ENCODE peak calls at places on chromosomes 6 and 20, in seven cellular contexts. One of them, this sample, is unnamed. For H3K36me3, the result is how much of the 10 kb centered on the place peaks cover.

GRCh38 chr20:19909696-19910095 is 107.5 kb upstream of the NAA20 start:
- DNase-seq in CD8-positive, alpha-beta T cell: no peak
- DNase-seq in CD4-positive, CD25-positive, alpha-beta regulatory T cell: no peak
- DNase-seq in ovary: no peak
- DNase-seq in GM12878: no peak
- DNase-seq in CD4-positive, alpha-beta memory T cell: no peak
- DNase-seq in naive thymus-derived CD4-positive, alpha-beta T cell: no peak
- DNase-seq in this sample: no peak

GRCh38 chr20:52572687-52573086 is 381.1 kb upstream of the ZFP64 start:
- DNase-seq in CD8-positive, alpha-beta T cell: no peak
- DNase-seq in CD4-positive, CD25-positive, alpha-beta regulatory T cell: no peak
- DNase-seq in ovary: no peak
- DNase-seq in GM12878: no peak
- DNase-seq in CD4-positive, alpha-beta memory T cell: no peak
- DNase-seq in naive thymus-derived CD4-positive, alpha-beta T cell: no peak
- DNase-seq in this sample: no peak

GRCh38 chr6:169172435-169172834 is 81.2 kb downstream of the THBS2 start:
- DNase-seq in CD8-positive, alpha-beta T cell: no peak
- DNase-seq in CD4-positive, CD25-positive, alpha-beta regulatory T cell: no peak
- DNase-seq in ovary: peak
- DNase-seq in GM12878: no peak
- DNase-seq in CD4-positive, alpha-beta memory T cell: no peak
- DNase-seq in naive thymus-derived CD4-positive, alpha-beta T cell: no peak
- DNase-seq in this sample: no peak

GRCh38 chr20:46928580-46929132 is 34.0 kb downstream of the EYA2 start:
- DNase-seq in CD8-positive, alpha-beta T cell: no peak
- DNase-seq in CD4-positive, CD25-positive, alpha-beta regulatory T cell: no peak
- DNase-seq in ovary: no peak
- DNase-seq in GM12878: no peak
- DNase-seq in CD4-positive, alpha-beta memory T cell: no peak
- DNase-seq in naive thymus-derived CD4-positive, alpha-beta T cell: no peak
- DNase-seq in this sample: no peak

GRCh38 chr6:107443904-107444267 is 15.5 kb downstream of the PDSS2 start:
- DNase-seq in CD8-positive, alpha-beta T cell: no peak
- DNase-seq in CD4-positive, CD25-positive, alpha-beta regulatory T cell: no peak
- DNase-seq in ovary: no peak
- DNase-seq in GM12878: no peak
- DNase-seq in CD4-positive, alpha-beta memory T cell: no peak
- DNase-seq in naive thymus-derived CD4-positive, alpha-beta T cell: no peak
- DNase-seq in this sample: no peak

GRCh38 chr20:43726811-43727338 is at the start of gene GTSF1L:
- DNase-seq in CD8-positive, alpha-beta T cell: no peak
- DNase-seq in CD4-positive, CD25-positive, alpha-beta regulatory T cell: no peak
- DNase-seq in ovary: no peak
- DNase-seq in GM12878: no peak
- DNase-seq in CD4-positive, alpha-beta memory T cell: no peak
- DNase-seq in naive thymus-derived CD4-positive, alpha-beta T cell: no peak
- DNase-seq in this sample: no peak

GRCh38 chr6:16132909-16133308 is 4.0 kb downstream of the MYLIP start:
- DNase-seq in CD8-positive, alpha-beta T cell: no peak
- DNase-seq in CD4-positive, CD25-positive, alpha-beta regulatory T cell: no peak
- DNase-seq in ovary: no peak
- DNase-seq in GM12878: no peak
- DNase-seq in CD4-positive, alpha-beta memory T cell: no peak
- DNase-seq in naive thymus-derived CD4-positive, alpha-beta T cell: no peak
- DNase-seq in this sample: no peak

GRCh38 chr6:113172531-113172966 is 684.6 kb upstream of the MARCKS start:
- DNase-seq in CD8-positive, alpha-beta T cell: no peak
- DNase-seq in CD4-positive, CD25-positive, alpha-beta regulatory T cell: no peak
- DNase-seq in ovary: no peak
- DNase-seq in GM12878: no peak
- DNase-seq in CD4-positive, alpha-beta memory T cell: no peak
- DNase-seq in naive thymus-derived CD4-positive, alpha-beta T cell: no peak
- DNase-seq in this sample: no peak

DNA sequence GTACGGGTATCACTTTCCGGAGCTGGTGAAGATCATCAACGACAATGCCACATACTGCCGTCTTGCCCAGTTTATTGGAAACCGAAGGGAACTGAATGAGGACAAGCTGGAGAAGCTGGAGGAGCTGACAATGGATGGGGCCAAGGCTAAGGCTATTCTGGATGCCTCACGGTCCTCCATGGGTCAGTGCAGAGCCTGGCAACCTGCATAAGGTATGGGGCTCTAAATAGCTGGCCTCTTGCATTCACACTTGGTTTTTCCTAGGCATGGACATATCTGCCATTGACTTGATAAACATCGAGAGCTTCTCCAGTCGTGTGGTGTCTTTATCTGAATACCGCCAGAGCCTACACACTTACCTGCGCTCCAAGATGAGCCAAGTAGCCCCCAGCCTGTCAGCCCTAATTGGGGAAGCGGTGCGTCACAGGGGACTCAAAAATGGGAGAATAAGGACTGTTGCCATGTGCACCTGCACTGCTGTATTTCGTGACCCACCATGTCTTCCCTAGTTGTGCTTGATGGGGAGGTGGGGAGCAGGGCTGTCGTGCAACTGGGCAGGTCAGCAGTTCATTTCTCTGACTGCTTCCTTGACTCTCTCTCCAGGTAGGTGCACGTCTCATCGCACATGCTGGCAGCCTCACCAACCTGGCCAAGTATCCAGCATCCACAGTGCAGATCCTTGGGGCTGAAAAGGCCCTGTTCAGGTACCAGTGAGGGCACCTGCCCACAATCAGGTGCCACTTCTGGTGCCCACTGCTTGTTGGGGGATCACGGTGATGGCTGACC is 3.1 kb downstream of the NOP56 start:
- DNase-seq in CD8-positive, alpha-beta T cell: no peak
- DNase-seq in CD4-positive, CD25-positive, alpha-beta regulatory T cell: no peak
- DNase-seq in ovary: no peak
- DNase-seq in GM12878: no peak
- DNase-seq in CD4-positive, alpha-beta memory T cell: no peak
- DNase-seq in naive thymus-derived CD4-positive, alpha-beta T cell: no peak
- DNase-seq in this sample: no peak
- H3K36me3 ChIP-seq in CD8-positive, alpha-beta T cell: half or more
- H3K36me3 ChIP-seq in CD4-positive, CD25-positive, alpha-beta regulatory T cell: half or more
- H3K36me3 ChIP-seq in ovary: under half
- H3K36me3 ChIP-seq in GM12878: under half
- H3K36me3 ChIP-seq in CD4-positive, alpha-beta memory T cell: half or more
- H3K36me3 ChIP-seq in naive thymus-derived CD4-positive, alpha-beta T cell: half or more
- H3K36me3 ChIP-seq in this sample: under half

GRCh38 chr20:62951143-62951895 is 1.2 kb upstream of the SLC17A9 start:
- DNase-seq in CD8-positive, alpha-beta T cell: no peak
- DNase-seq in CD4-positive, CD25-positive, alpha-beta regulatory T cell: no peak
- DNase-seq in ovary: no peak
- DNase-seq in GM12878: no peak
- DNase-seq in CD4-positive, alpha-beta memory T cell: no peak
- DNase-seq in naive thymus-derived CD4-positive, alpha-beta T cell: no peak
- DNase-seq in this sample: no peak

GRCh38 chr20:62952373-62953166 is at the start of gene SLC17A9:
- DNase-seq in CD8-positive, alpha-beta T cell: no peak
- DNase-seq in CD4-positive, CD25-positive, alpha-beta regulatory T cell: peak
- DNase-seq in ovary: peak
- DNase-seq in GM12878: peak
- DNase-seq in CD4-positive, alpha-beta memory T cell: no peak
- DNase-seq in naive thymus-derived CD4-positive, alpha-beta T cell: no peak
- DNase-seq in this sample: peak

GRCh38 chr20:62953167-62953838 is 794 bp downstream of the SLC17A9 start:
- DNase-seq in CD8-positive, alpha-beta T cell: no peak
- DNase-seq in CD4-positive, CD25-positive, alpha-beta regulatory T cell: no peak
- DNase-seq in ovary: peak
- DNase-seq in GM12878: no peak
- DNase-seq in CD4-positive, alpha-beta memory T cell: no peak
- DNase-seq in naive thymus-derived CD4-positive, alpha-beta T cell: no peak
- DNase-seq in this sample: peak

GRCh38 chr20:62950741-62951140 is 1.8 kb upstream of the SLC17A9 start:
- DNase-seq in CD8-positive, alpha-beta T cell: no peak
- DNase-seq in CD4-positive, CD25-positive, alpha-beta regulatory T cell: no peak
- DNase-seq in ovary: no peak
- DNase-seq in GM12878: no peak
- DNase-seq in CD4-positive, alpha-beta memory T cell: no peak
- DNase-seq in naive thymus-derived CD4-positive, alpha-beta T cell: no peak
- DNase-seq in this sample: no peak

DNA sequence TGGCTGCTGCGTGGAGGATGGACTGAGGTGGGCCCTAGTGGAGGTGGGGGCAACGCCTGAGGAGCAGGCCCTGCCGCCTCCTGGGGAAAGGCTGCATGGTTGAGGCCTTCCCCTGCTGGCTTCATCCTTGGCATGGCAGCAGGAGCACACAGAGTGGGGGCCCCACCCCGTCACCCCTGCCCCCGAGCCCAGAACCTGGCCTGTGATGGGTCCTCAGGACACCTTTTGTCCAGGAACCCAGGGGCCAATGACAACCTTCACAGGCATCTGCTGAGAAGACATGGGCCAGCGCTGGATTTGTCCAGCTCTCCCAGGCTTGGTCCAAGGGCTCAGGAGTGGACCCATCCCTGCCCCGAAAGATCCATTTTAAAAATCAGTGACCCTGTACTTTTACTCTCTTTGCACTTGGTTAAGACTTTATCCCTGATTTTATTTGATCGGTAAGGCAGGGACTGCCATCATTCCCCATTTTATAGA is 575 bp upstream of the SLC17A9 start:
- DNase-seq in CD8-positive, alpha-beta T cell: no peak
- DNase-seq in CD4-positive, CD25-positive, alpha-beta regulatory T cell: no peak
- DNase-seq in ovary: no peak
- DNase-seq in GM12878: no peak
- DNase-seq in CD4-positive, alpha-beta memory T cell: no peak
- DNase-seq in naive thymus-derived CD4-positive, alpha-beta T cell: no peak
- DNase-seq in this sample: no peak
- H3K4me3 ChIP-seq in CD8-positive, alpha-beta T cell: peak
- H3K4me3 ChIP-seq in CD4-positive, CD25-positive, alpha-beta regulatory T cell: no peak
- H3K4me3 ChIP-seq in ovary: no peak
- H3K4me3 ChIP-seq in GM12878: peak
- H3K4me3 ChIP-seq in CD4-positive, alpha-beta memory T cell: no peak
- H3K4me3 ChIP-seq in naive thymus-derived CD4-positive, alpha-beta T cell: no peak
- H3K4me3 ChIP-seq in this sample: peak

DNA sequence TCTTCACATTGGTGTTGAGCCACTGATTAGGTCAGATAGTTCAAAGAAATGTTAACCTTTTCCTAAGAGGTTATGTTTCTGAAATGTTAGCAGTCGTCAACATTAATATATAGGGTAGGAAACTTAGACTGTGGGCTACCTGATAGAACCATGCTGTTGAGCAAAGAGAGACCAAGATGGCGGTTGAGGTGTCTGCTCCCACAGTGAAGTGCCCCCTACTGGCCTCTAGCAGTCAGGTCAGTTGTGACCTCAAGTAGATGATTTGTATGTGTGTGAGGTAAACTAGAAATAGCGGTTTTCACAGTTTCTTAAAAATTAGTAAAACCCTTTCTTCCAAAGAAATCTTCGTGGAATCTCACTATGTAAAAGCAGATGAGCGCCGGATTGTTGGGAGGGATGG is 40.3 kb downstream of the MTHFD1L start:
- DNase-seq in CD8-positive, alpha-beta T cell: no peak
- DNase-seq in CD4-positive, CD25-positive, alpha-beta regulatory T cell: no peak
- DNase-seq in ovary: no peak
- DNase-seq in GM12878: no peak
- DNase-seq in CD4-positive, alpha-beta memory T cell: no peak
- DNase-seq in naive thymus-derived CD4-positive, alpha-beta T cell: no peak
- DNase-seq in this sample: no peak
- H3K36me3 ChIP-seq in CD8-positive, alpha-beta T cell: under half
- H3K36me3 ChIP-seq in CD4-positive, CD25-positive, alpha-beta regulatory T cell: under half
- H3K36me3 ChIP-seq in ovary: under half
- H3K36me3 ChIP-seq in GM12878: under half
- H3K36me3 ChIP-seq in CD4-positive, alpha-beta memory T cell: under half
- H3K36me3 ChIP-seq in naive thymus-derived CD4-positive, alpha-beta T cell: under half
- H3K36me3 ChIP-seq in this sample: under half

GRCh38 chr6:33201147-33201545 is 479 bp downstream of the SLC39A7 start:
- DNase-seq in CD8-positive, alpha-beta T cell: no peak
- DNase-seq in CD4-positive, CD25-positive, alpha-beta regulatory T cell: no peak
- DNase-seq in ovary: no peak
- DNase-seq in GM12878: no peak
- DNase-seq in CD4-positive, alpha-beta memory T cell: no peak
- DNase-seq in naive thymus-derived CD4-positive, alpha-beta T cell: no peak
- DNase-seq in this sample: no peak

GRCh38 chr6:33198853-33199436 is 1.5 kb downstream of the RXRB start:
- DNase-seq in CD8-positive, alpha-beta T cell: no peak
- DNase-seq in CD4-positive, CD25-positive, alpha-beta regulatory T cell: no peak
- DNase-seq in ovary: no peak
- DNase-seq in GM12878: no peak
- DNase-seq in CD4-positive, alpha-beta memory T cell: no peak
- DNase-seq in naive thymus-derived CD4-positive, alpha-beta T cell: no peak
- DNase-seq in this sample: no peak

GRCh38 chr6:33201935-33202334 is 1.3 kb downstream of the SLC39A7 start:
- DNase-seq in CD8-positive, alpha-beta T cell: no peak
- DNase-seq in CD4-positive, CD25-positive, alpha-beta regulatory T cell: no peak
- DNase-seq in ovary: no peak
- DNase-seq in GM12878: no peak
- DNase-seq in CD4-positive, alpha-beta memory T cell: no peak
- DNase-seq in naive thymus-derived CD4-positive, alpha-beta T cell: no peak
- DNase-seq in this sample: no peak

GRCh38 chr6:33199687-33200233 is 705 bp downstream of the RXRB start:
- DNase-seq in CD8-positive, alpha-beta T cell: no peak
- DNase-seq in CD4-positive, CD25-positive, alpha-beta regulatory T cell: no peak
- DNase-seq in ovary: no peak
- DNase-seq in GM12878: no peak
- DNase-seq in CD4-positive, alpha-beta memory T cell: no peak
- DNase-seq in naive thymus-derived CD4-positive, alpha-beta T cell: no peak
- DNase-seq in this sample: peak

DNA sequence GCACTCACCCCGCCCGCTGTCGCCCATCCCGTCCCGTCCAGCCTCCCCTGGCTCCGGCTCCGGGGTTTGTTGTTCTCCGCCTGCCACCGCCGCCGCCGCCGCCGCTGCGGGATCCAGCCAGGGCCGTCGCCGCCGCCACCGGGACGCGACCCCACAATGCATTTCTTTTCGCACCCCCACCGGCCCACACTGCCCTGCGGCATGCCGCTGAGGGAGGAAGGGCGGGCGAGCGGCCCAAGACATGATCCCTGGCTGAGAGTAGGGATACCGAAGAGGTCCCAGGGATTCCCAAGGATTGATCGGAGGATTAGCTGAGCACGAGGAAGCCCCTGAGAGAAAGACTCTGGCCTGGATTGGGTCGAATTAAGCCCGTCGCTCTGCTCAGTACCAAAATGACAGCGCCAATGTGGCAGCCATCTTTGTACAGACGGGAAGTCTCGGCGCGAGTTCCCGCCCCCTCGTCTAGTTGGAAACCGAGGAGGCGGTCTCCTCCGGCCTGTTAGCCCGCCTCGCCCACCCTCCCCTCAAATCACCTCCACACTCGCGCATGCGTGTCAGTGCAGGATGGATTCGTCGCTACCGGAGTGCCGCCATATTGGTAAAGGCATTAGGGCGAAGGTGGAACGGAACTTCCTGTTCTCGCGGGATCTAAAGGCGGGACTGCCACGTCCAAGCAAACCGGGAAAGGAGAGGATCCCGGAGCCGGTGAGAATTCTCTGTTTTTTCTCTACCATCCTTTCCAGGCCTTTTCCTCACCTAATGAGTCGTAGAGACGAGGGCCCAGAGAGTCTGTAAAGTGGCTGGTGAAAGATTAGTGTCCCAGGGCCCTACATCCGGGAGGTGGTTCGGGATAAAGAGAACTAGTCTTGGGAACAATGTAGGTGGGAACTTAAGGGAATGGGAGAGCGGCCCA is at the start of the genes RXRB and SLC39A7:
- DNase-seq in CD8-positive, alpha-beta T cell: peak
- DNase-seq in CD4-positive, CD25-positive, alpha-beta regulatory T cell: peak
- DNase-seq in ovary: peak
- DNase-seq in GM12878: peak
- DNase-seq in CD4-positive, alpha-beta memory T cell: peak
- DNase-seq in naive thymus-derived CD4-positive, alpha-beta T cell: peak
- DNase-seq in this sample: peak
- H3K4me3 ChIP-seq in CD8-positive, alpha-beta T cell: peak
- H3K4me3 ChIP-seq in CD4-positive, CD25-positive, alpha-beta regulatory T cell: peak
- H3K4me3 ChIP-seq in ovary: peak
- H3K4me3 ChIP-seq in GM12878: peak
- H3K4me3 ChIP-seq in CD4-positive, alpha-beta memory T cell: peak
- H3K4me3 ChIP-seq in naive thymus-derived CD4-positive, alpha-beta T cell: peak
- H3K4me3 ChIP-seq in this sample: peak

This sample was measured in GM06990.